ENCODE peak calls at places on chromosomes 6 and 20, in ten cellular contexts. L is prostate gland; Q is body of pancreas; U is heart right ventricle; B is mammary epithelial cell; K is CD8-positive, alpha-beta T cell; J is NT2/D1; R is IMR-90; M is tibial artery; G is right atrium auricular region. Y is an unnamed sample.

GRCh38 chr6:119148102-119148824 is 69.8 kb upstream of the FAM184A start:
- DNase-seq in L (peak; percentile 31), Q (peak; percentile 70), U (peak; percentile 50), B (peak; percentile 70), K (no peak), J (peak; percentile 15), R (peak; percentile 83), M (peak; percentile 28), G (no peak), Y (no peak)

GRCh38 chr6:99187429-99187828 is 162.0 kb downstream of the FAXC start:
- DNase-seq in L (peak; percentile 12), Q (no peak), U (no peak), B (no peak), K (no peak), J (no peak), R (no peak), M (no peak), G (no peak), Y (no peak)

GRCh38 chr6:140124498-140124897 is 750.0 kb upstream of the CITED2 start:
- DNase-seq in L (no peak), Q (no peak), U (no peak), B (no peak), K (no peak), J (no peak), R (no peak), M (no peak), G (no peak), Y (no peak)

GRCh38 chr20:41643504-41643938 is 25.3 kb upstream of the CHD6 start:
- DNase-seq in L (peak; percentile 44), Q (peak; percentile 63), U (peak; percentile 13), B (peak; percentile 77), K (no peak), J (no peak), R (peak; percentile 80), M (no peak), G (no peak), Y (no peak)

GRCh38 chr6:22327881-22328280 is 31.0 kb upstream of the PRL start:
- DNase-seq in L (no peak), Q (no peak), U (no peak), B (no peak), K (no peak), J (no peak), R (no peak), M (no peak), G (no peak), Y (no peak)

GRCh38 chr6:76490456-76490855 is 418.0 kb upstream of the IMPG1 start:
- DNase-seq in L (no peak), Q (no peak), U (no peak), B (no peak), K (no peak), J (no peak), R (no peak), M (no peak), G (no peak), Y (no peak)

GRCh38 chr20:46060975-46061374 is 28.8 kb downstream of the NCOA5 start:
- DNase-seq in L (no peak), Q (no peak), U (no peak), B (no peak), K (no peak), J (no peak), R (no peak), M (no peak), G (no peak), Y (no peak)

GRCh38 chr6:7899046-7899888 is 11.3 kb downstream of the TXNDC5 start:
- DNase-seq in L (no peak), Q (no peak), U (no peak), B (no peak), K (no peak), J (no peak), R (no peak), M (no peak), G (no peak), Y (no peak)

GRCh38 chr6:24564081-24564480 is 69.3 kb downstream of the ALDH5A1 start:
- DNase-seq in L (no peak), Q (no peak), U (no peak), B (no peak), K (no peak), J (no peak), R (no peak), M (no peak), G (no peak), Y (no peak)

GRCh38 chr20:11754451-11754850 is 163.2 kb upstream of the BTBD3 start:
- DNase-seq in L (no peak), Q (peak; percentile 18), U (no peak), B (peak; percentile 23), K (no peak), J (no peak), R (no peak), M (no peak), G (no peak), Y (no peak)

GRCh38 chr20:60955687-60956086 is 296.4 kb upstream of the CDH4 start:
- DNase-seq in L (no peak), Q (no peak), U (no peak), B (no peak), K (no peak), J (no peak), R (no peak), M (no peak), G (no peak), Y (no peak)
- H3K9me3 ChIP-seq in L (no peaks in the 10 kb centered on the region), Q (no peaks in the 10 kb centered on the region), U (no peaks in the 10 kb centered on the region), B (peaks cover 3% of the 10 kb centered on the region), K (no peaks in the 10 kb centered on the region), J (no peaks in the 10 kb centered on the region), R (peaks cover 18% of the 10 kb centered on the region), M (no peaks in the 10 kb centered on the region), G (no peaks in the 10 kb centered on the region), Y (no peaks in the 10 kb centered on the region)

GRCh38 chr6:168400044-168400443 is 40.9 kb upstream of the SMOC2 start:
- DNase-seq in L (no peak), Q (no peak), U (no peak), B (no peak), K (no peak), J (no peak), R (no peak), M (no peak), G (no peak), Y (no peak)
- H3K9me3 ChIP-seq in L (no peaks in the 10 kb centered on the region), Q (no peaks in the 10 kb centered on the region), U (no peaks in the 10 kb centered on the region), B (peaks cover 12% of the 10 kb centered on the region), K (no peaks in the 10 kb centered on the region), J (no peaks in the 10 kb centered on the region), R (peaks cover 48% of the 10 kb centered on the region), M (no peaks in the 10 kb centered on the region), G (no peaks in the 10 kb centered on the region), Y (no peaks in the 10 kb centered on the region)

GRCh38 chr20:60636417-60636816 is 615.6 kb upstream of the CDH4 start:
- DNase-seq in L (no peak), Q (no peak), U (no peak), B (no peak), K (no peak), J (no peak), R (no peak), M (no peak), G (no peak), Y (no peak)
- H3K9me3 ChIP-seq in L (no peaks in the 10 kb centered on the region), Q (no peaks in the 10 kb centered on the region), U (no peaks in the 10 kb centered on the region), B (no peaks in the 10 kb centered on the region), K (no peaks in the 10 kb centered on the region), J (no peaks in the 10 kb centered on the region), R (peaks cover 30% of the 10 kb centered on the region), M (no peaks in the 10 kb centered on the region), G (no peaks in the 10 kb centered on the region), Y (no peaks in the 10 kb centered on the region)

GRCh38 chr6:4884646-4885427 is 108.6 kb downstream of the CDYL start:
- DNase-seq in L (no peak), Q (no peak), U (no peak), B (peak; percentile 12), K (no peak), J (no peak), R (no peak), M (no peak), G (no peak), Y (no peak)

GRCh38 chr6:4883298-4883697 is 107.1 kb downstream of the CDYL start:
- DNase-seq in L (no peak), Q (peak; percentile 60), U (no peak), B (no peak), K (no peak), J (no peak), R (no peak), M (no peak), G (no peak), Y (no peak)

GRCh38 chr6:4885534-4885933 is 109.3 kb downstream of the CDYL start:
- DNase-seq in L (no peak), Q (no peak), U (no peak), B (no peak), K (no peak), J (no peak), R (no peak), M (no peak), G (no peak), Y (no peak)

GRCh38 chr6:4880373-4880762 is 104.2 kb downstream of the CDYL start:
- DNase-seq in L (no peak), Q (no peak), U (no peak), B (no peak), K (no peak), J (no peak), R (no peak), M (no peak), G (no peak), Y (no peak)

GRCh38 chr6:4879724-4880372 is 103.6 kb downstream of the CDYL start:
- DNase-seq in L (no peak), Q (no peak), U (no peak), B (no peak), K (no peak), J (no peak), R (no peak), M (no peak), G (no peak), Y (no peak)
- H3K9me3 ChIP-seq in L (no peaks in the 10 kb centered on the region), Q (no peaks in the 10 kb centered on the region), U (no peaks in the 10 kb centered on the region), B (no peaks in the 10 kb centered on the region), K (no peaks in the 10 kb centered on the region), J (no peaks in the 10 kb centered on the region), R (no peaks in the 10 kb centered on the region), M (no peaks in the 10 kb centered on the region), G (no peaks in the 10 kb centered on the region), Y (no peaks in the 10 kb centered on the region)

Y was measured in T-helper 17 cell.